ENCODE peak calls at places on chromosomes 2 and 18, in nine cellular contexts. R is A172; P is heart left ventricle; C is body of pancreas; V is germinal center; E is endothelial cell of umbilical vein; Q is amniotic stem cell; B is posterior cingulate gyrus; Z is stimulated activated CD4-positive, alpha-beta T cell treated with anti-CD3 and anti-CD28 coated beads, Interleukin-2, amount 100 ng/mL, for 48 hours. O is an unnamed sample.

GRCh38 chr2:219045937-219046550 is 4.7 kb upstream of the CFAP65 start:
- DNase-seq in R (peak), P (no peak), C (no peak), V (no peak), E (peak), Q (no peak), B (no peak), Z (no peak), O (no peak)

GRCh38 chr2:2016912-2017311 is 272.6 kb upstream of the PXDN start:
- DNase-seq in R (no peak), P (no peak), C (no peak), V (no peak), E (no peak), Q (no peak), B (no peak), Z (no peak), O (no peak)

GRCh38 chr2:206586609-206587008 is 55.7 kb upstream of the FAM237A start:
- DNase-seq in R (no peak), P (no peak), C (no peak), V (no peak), E (no peak), Q (no peak), B (no peak), Z (no peak), O (no peak)

GRCh38 chr2:118197011-118197695 is 108.9 kb downstream of the INSIG2 start:
- DNase-seq in R (peak), P (no peak), C (no peak), V (peak), E (peak), Q (no peak), B (no peak), Z (no peak), O (no peak)

GRCh38 chr2:207351171-207351570 is 178.6 kb upstream of the CREB1 start:
- DNase-seq in R (no peak), P (no peak), C (no peak), V (no peak), E (no peak), Q (no peak), B (no peak), Z (no peak), O (no peak)

GRCh38 chr18:47418746-47419145 is 167.3 kb upstream of the SKOR2 start:
- DNase-seq in R (peak), P (no peak), C (no peak), V (no peak), E (no peak), Q (no peak), B (no peak), Z (no peak), O (no peak)

GRCh38 chr2:199273043-199273647 is 184.6 kb downstream of the SATB2 start:
- DNase-seq in R (peak), P (no peak), C (no peak), V (no peak), E (no peak), Q (no peak), B (no peak), Z (no peak), O (no peak)

GRCh38 chr18:79449551-79450288 is 54.0 kb downstream of the NFATC1 start:
- DNase-seq in R (no peak), P (no peak), C (no peak), V (no peak), E (no peak), Q (no peak), B (no peak), Z (no peak), O (no peak)

GRCh38 chr2:239916205-239917127 is 108.7 kb downstream of the NDUFA10 start:
- DNase-seq in R (no peak), P (no peak), C (no peak), V (no peak), E (no peak), Q (no peak), B (peak), Z (no peak), O (no peak)

O was measured in dorsolateral prefrontal cortex.